ENCODE peak calls at places on chromosomes 2 and 18, in nine cellular contexts. W is stimulated activated naive CD8-positive, alpha-beta T cell treated with anti-CD3 and anti-CD28 coated beads, Interleukin-15, Interleukin-2, amounts not matched to agents 100 U/mL and 50 U/mL, for 24 hours; Y is activated T-helper 1 cell treated with Interleukin-2 at 50 U/mL for 16 hours; Q is AG04450; J is fibroblast of the conjunctiva; X is T-cell; G is activated naive CD4-positive, alpha-beta T cell; M is endothelial cell of umbilical vein; P is NCI-H1105 treated with DMSO at 0.1 percent for 48 hours. C is an unnamed sample.

GRCh38 chr2:23460228-23460627 is 75.2 kb downstream of the KLHL29 start:
- DNase-seq in G (no peak), Y (no peak), J (no peak), M (peak; percentile 18), P (no peak), X (no peak), W (no peak), Q (no peak), C (peak; percentile 53)

GRCh38 chr2:97736608-97737330 is 23.4 kb downstream of the ZAP70 start:
- DNase-seq in G (no peak), X (no peak), M (no peak), J (no peak), P (no peak), W (no peak), Y (no peak), Q (no peak), C (no peak)

GRCh38 chr2:160214461-160215055 is 14.5 kb upstream of the ITGB6 start:
- DNase-seq in P (no peak), W (no peak), Q (peak; percentile 59), M (no peak), G (no peak), Y (no peak), J (peak; percentile 45), X (no peak), C (peak; percentile 100)

GRCh38 chr2:241771286-241772062 is 5.1 kb upstream of the GAL3ST2 start:
- DNase-seq in J (peak; percentile 31), P (no peak), M (no peak), Q (no peak), Y (no peak), X (no peak), G (no peak), W (no peak), C (no peak)

GRCh38 chr2:241017228-241017940 is 19.0 kb downstream of the SNED1 start:
- DNase-seq in W (no peak), J (no peak), Q (no peak), Y (no peak), P (no peak), X (no peak), M (no peak), G (no peak), C (no peak)

GRCh38 chr2:152336103-152336853 is 1.3 kb downstream of the FMNL2 start:
- DNase-seq in Q (no peak), W (peak; percentile 19), G (no peak), M (peak; percentile 54), Y (no peak), J (peak; percentile 29), P (no peak), X (no peak), C (peak; percentile 67)

GRCh38 chr2:107337209-107337898 is 451.4 kb upstream of the ST6GAL2 start:
- DNase-seq in J (peak; percentile 64), W (no peak), Q (no peak), Y (no peak), X (no peak), G (no peak), M (no peak), P (no peak), C (peak; percentile 67)

GRCh38 chr2:135744761-135745314 is 3.2 kb downstream of the UBXN4 start:
- DNase-seq in J (no peak), G (no peak), P (no peak), X (no peak), M (peak; percentile 30), W (peak; percentile 22), Q (no peak), Y (no peak), C (peak; percentile 38)

GRCh38 chr2:104976603-104977120 is 61.2 kb upstream of the MRPS9 start:
- DNase-seq in Q (no peak), W (peak; percentile 31), M (no peak), X (peak; percentile 5), J (no peak), P (no peak), G (no peak), Y (no peak), C (peak; percentile 21)

GRCh38 chr18:79680100-79680879 is 687 bp downstream of the CTDP1 start:
- DNase-seq in J (no peak), Y (no peak), M (peak; percentile 41), Q (no peak), X (peak; percentile 30), W (peak; percentile 71), P (no peak), G (no peak), C (peak; percentile 36)

GRCh38 chr2:132883430-132883829 is 213.4 kb upstream of the LYPD1 start:
- DNase-seq in P (no peak), M (no peak), G (no peak), X (no peak), W (no peak), J (no peak), Y (no peak), Q (no peak), C (no peak)

GRCh38 chr2:85259101-85259590 is 68.6 kb downstream of the TGOLN2 start:
- DNase-seq in M (no peak), X (no peak), Y (no peak), G (no peak), P (no peak), J (peak; percentile 53), Q (peak; percentile 38), W (no peak), C (no peak)

GRCh38 chr18:51655327-51655698 is 457.8 kb upstream of the MEX3C start:
- DNase-seq in Q (no peak), J (no peak), G (no peak), Y (no peak), X (no peak), W (no peak), P (no peak), M (no peak), C (peak; percentile 32)

GRCh38 chr18:8001711-8002110 is 434.6 kb downstream of the PTPRM start:
- DNase-seq in W (no peak), G (no peak), Y (no peak), M (peak; percentile 61), J (no peak), Q (no peak), X (no peak), P (no peak), C (no peak)

GRCh38 chr18:75107931-75108276 is 101.0 kb downstream of the PTGR3 start:
- DNase-seq in J (no peak), M (no peak), Y (no peak), G (no peak), W (no peak), Q (no peak), X (no peak), P (no peak), C (no peak)

GRCh38 chr2:133841905-133842304 is 273.6 kb upstream of the NCKAP5 start:
- DNase-seq in Y (no peak), G (no peak), M (peak; percentile 90), X (no peak), P (no peak), J (peak; percentile 83), W (no peak), Q (peak; percentile 76), C (peak; percentile 98)

GRCh38 chr2:47572136-47572535 is 169.2 kb downstream of the MSH2 start:
- DNase-seq in J (no peak), W (no peak), G (no peak), M (no peak), P (no peak), X (no peak), Y (no peak), Q (no peak), C (no peak)

GRCh38 chr2:3283206-3283605 is 94.4 kb downstream of the EIPR1 start:
- DNase-seq in P (no peak), G (no peak), W (no peak), Y (no peak), J (no peak), M (no peak), Q (no peak), X (no peak), C (no peak)

GRCh38 chr2:105294844-105295481 is 34.6 kb downstream of the TGFBRAP1 start:
- DNase-seq in W (peak; percentile 20), Y (no peak), Q (peak; percentile 34), J (peak; percentile 75), G (no peak), M (peak; percentile 57), P (peak; percentile 27), X (peak; percentile 16), C (peak; percentile 42)

GRCh38 chr2:177445223-177445622 is 52.6 kb downstream of the AGPS start:
- DNase-seq in Q (no peak), M (peak; percentile 72), Y (no peak), G (no peak), X (no peak), P (no peak), W (no peak), J (no peak), C (no peak)

GRCh38 chr18:48452863-48453323 is 43.7 kb upstream of the ZBTB7C start:
- DNase-seq in M (no peak), P (no peak), Q (no peak), W (no peak), J (no peak), Y (no peak), G (no peak), X (no peak), C (no peak)